ENCODE peak calls at places on chromosomes 3 and 15, in five cellular contexts. U is cardiac fibroblast, J is Caco-2, O is PC-9, I is left ventricle myocardium inferior. V is an unnamed sample.

GRCh38 chr3:146117406-146118285 is 43.3 kb downstream of the PLOD2 start:
- DNase-seq in U (peak), J (no peak), O (no peak), I (no peak), V (peak)

GRCh38 chr15:100879461-100880138 is at the start of gene ALDH1A3:
- DNase-seq in U (peak), J (peak), O (peak), I (peak), V (peak)

GRCh38 chr3:123683146-123683545 is 98.3 kb upstream of the HACD2 start:
- DNase-seq in U (no peak), J (no peak), O (no peak), I (no peak), V (no peak)

GRCh38 chr15:65083262-65083701 is 6.7 kb downstream of the KBTBD13 start:
- DNase-seq in U (peak), J (peak), O (no peak), I (no peak), V (no peak)

GRCh38 chr15:20356444-20357138 is 185.0 kb downstream of the GOLGA6L6 start:
- DNase-seq in U (peak), J (peak), O (peak), I (peak), V (no peak)

GRCh38 chr3:121883507-121883906 is 10.7 kb upstream of the SLC15A2 start:
- DNase-seq in U (peak), J (peak), O (no peak), I (no peak), V (peak)

GRCh38 chr15:27808182-27808581 is 290.9 kb downstream of the OCA2 start:
- DNase-seq in U (no peak), J (no peak), O (no peak), I (no peak), V (no peak)

GRCh38 chr15:62456011-62456920 is 291.2 kb upstream of the C2CD4B start:
- DNase-seq in U (no peak), J (no peak), O (no peak), I (no peak), V (peak)

GRCh38 chr3:147195896-147196295 is 210.4 kb downstream of the ZIC4 start:
- DNase-seq in U (peak), J (no peak), O (no peak), I (no peak), V (peak)

GRCh38 chr15:68310178-68310810 is 32.7 kb downstream of the FEM1B start:
- DNase-seq in U (no peak), J (no peak), O (no peak), I (peak), V (no peak)

GRCh38 chr3:183699238-183699947 is 1.8 kb downstream of the YEATS2 start:
- DNase-seq in U (no peak), J (no peak), O (peak), I (no peak), V (no peak)

GRCh38 chr15:25710184-25710583 is 152.9 kb downstream of the ATP10A start:
- DNase-seq in U (peak), J (peak), O (peak), I (peak), V (peak)

GRCh38 chr3:16378920-16379319 is 113.9 kb downstream of the OXNAD1 start:
- DNase-seq in U (peak), J (no peak), O (no peak), I (no peak), V (peak)

GRCh38 chr3:133820129-133820528 is 14.5 kb downstream of the SRPRB start:
- DNase-seq in U (no peak), J (no peak), O (no peak), I (no peak), V (no peak)

GRCh38 chr15:66698318-66698961 is 3.6 kb upstream of the SMAD6 start:
- DNase-seq in U (peak), J (peak), O (peak), I (peak), V (peak)

GRCh38 chr3:94162700-94163099 is 99.8 kb downstream of the NSUN3 start:
- DNase-seq in U (peak), J (peak), O (peak), I (no peak), V (peak)

GRCh38 chr3:51276046-51276445 is 109.0 kb upstream of the MANF start:
- DNase-seq in U (no peak), J (no peak), O (no peak), I (no peak), V (no peak)

GRCh38 chr3:97389883-97390282 is 374.7 kb upstream of the ARL6 start:
- DNase-seq in U (no peak), J (no peak), O (no peak), I (no peak), V (no peak)

GRCh38 chr3:152321321-152321720 is 52.6 kb downstream of the MBNL1 start:
- DNase-seq in U (no peak), J (no peak), O (no peak), I (no peak), V (no peak)

GRCh38 chr3:108218811-108219210 is 3.4 kb downstream of the IFT57 start:
- DNase-seq in U (peak), J (no peak), O (no peak), I (no peak), V (peak)

GRCh38 chr3:114126461-114126860 is 52.4 kb downstream of the DRD3 start:
- DNase-seq in U (no peak), J (no peak), O (no peak), I (no peak), V (no peak)

GRCh38 chr15:58279106-58279505 is 140.9 kb downstream of the AQP9 start:
- DNase-seq in U (no peak), J (no peak), O (no peak), I (no peak), V (no peak)

GRCh38 chr15:65246026-65246714 is 34.9 kb upstream of the CILP start:
- DNase-seq in U (no peak), J (no peak), O (no peak), I (no peak), V (no peak)

GRCh38 chr3:146883292-146883691 is 278.1 kb upstream of the PLSCR5 start:
- DNase-seq in U (no peak), J (no peak), O (no peak), I (no peak), V (no peak)

GRCh38 chr15:90709278-90709677 is 7.9 kb upstream of the BLM start:
- DNase-seq in U (no peak), J (no peak), O (no peak), I (no peak), V (no peak)

GRCh38 chr3:24521306-24522154 is 26.9 kb upstream of the THRB start:
- DNase-seq in U (peak), J (peak), O (peak), I (peak), V (peak)

GRCh38 chr3:110521019-110521418 is 550.6 kb upstream of the NECTIN3 start:
- DNase-seq in U (peak), J (no peak), O (peak), I (no peak), V (peak)

GRCh38 chr3:155080692-155081091 is 573 bp downstream of the MME start:
- DNase-seq in U (peak), J (no peak), O (no peak), I (no peak), V (no peak)
- H3K4me3 ChIP-seq in U (peak), J (no peak), O (no peak), I (peak), V (peak)

GRCh38 chr3:127820221-127820870 is 2.0 kb downstream of the MGLL start:
- DNase-seq in U (peak), J (peak), O (no peak), I (no peak), V (peak)
- TF ChIP-seq CTCF in U (peak), J (peak), O (no peak), I (no peak), V (peak)

GRCh38 chr3:129317876-129318275 is 39.2 kb downstream of the HMCES start:
- DNase-seq in U (no peak), J (no peak), O (no peak), I (no peak), V (no peak)
- H3K4me3 ChIP-seq in U (no peak), J (no peak), O (no peak), I (no peak), V (no peak)

DNA sequence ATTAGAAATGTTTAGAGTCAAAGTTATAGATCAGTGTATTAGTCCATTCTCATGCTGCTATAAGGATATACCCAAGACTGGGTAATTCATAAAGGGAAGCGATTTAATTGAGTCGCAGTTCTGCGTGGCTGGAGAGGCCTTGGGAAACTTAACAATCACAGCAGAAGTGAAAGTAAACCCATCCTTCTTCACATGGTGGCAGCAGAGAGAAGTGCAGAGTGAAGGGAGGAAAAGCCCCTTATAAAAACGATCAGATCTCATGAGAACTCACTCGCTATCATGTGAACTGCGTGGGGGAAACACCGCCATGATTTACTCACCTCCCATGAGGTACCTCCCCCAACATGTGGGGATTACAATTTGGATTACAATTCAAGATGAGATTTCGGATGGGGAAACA is 871.5 kb downstream of the DIPK2A start:
- DNase-seq in U (no peak), J (peak), O (no peak), I (no peak), V (no peak)
- TF ChIP-seq CTCF in U (no peak), J (no peak), O (no peak), I (no peak), V (no peak)

GRCh38 chr3:72889310-72890165 is 1.7 kb downstream of the GXYLT2 start:
- DNase-seq in U (no peak), J (no peak), O (no peak), I (no peak), V (no peak)

GRCh38 chr3:72890166-72890925 is 2.5 kb downstream of the GXYLT2 start:
- DNase-seq in U (peak), J (no peak), O (no peak), I (no peak), V (no peak)

GRCh38 chr3:72892870-72893269 is 5.0 kb downstream of the GXYLT2 start:
- DNase-seq in U (peak), J (peak), O (no peak), I (no peak), V (no peak)

GRCh38 chr3:72892081-72892763 is 4.4 kb downstream of the GXYLT2 start:
- DNase-seq in U (peak), J (no peak), O (no peak), I (no peak), V (peak)

DNA sequence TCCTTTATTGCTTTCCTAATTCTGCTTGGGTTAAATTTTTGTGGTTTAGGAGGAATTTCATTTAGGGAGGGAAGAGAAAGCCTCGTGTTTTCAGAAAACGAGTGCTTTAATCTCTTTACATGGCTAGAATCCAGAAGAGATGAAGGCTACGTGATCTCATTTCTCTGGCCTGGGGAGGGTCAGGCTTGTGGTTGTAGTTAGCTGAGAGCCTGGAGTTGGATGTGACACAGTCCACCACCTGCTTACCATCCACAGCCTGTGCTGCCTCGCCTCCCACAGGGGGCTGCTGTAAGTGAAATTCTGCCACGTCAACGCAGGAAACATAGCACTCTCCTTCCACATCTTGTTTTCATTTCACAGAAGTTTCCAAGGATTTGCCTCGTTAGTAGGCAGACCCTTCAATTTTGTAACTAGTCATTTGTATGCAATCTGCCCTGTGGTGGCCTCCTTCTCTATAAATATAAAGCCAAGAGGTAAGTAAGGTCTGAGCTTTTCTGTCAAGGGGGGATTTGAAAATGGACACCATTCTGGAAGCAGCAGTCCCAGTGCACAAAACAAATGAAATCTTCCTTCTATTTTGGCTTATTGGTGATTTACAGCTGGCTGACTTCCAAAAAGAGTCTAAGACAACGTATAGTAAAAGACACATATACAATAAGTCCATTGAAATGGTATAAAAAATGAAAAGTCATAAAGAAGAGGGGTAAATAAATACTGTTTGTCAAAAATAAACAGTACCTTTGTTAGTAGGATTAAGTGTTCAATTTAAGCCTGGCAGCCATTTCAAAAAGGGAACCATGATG is 3.4 kb downstream of the GXYLT2 start:
- DNase-seq in U (peak), J (peak), O (peak), I (peak), V (peak)
- H3K4me3 ChIP-seq in U (peak), J (no peak), O (no peak), I (no peak), V (peak)

DNA sequence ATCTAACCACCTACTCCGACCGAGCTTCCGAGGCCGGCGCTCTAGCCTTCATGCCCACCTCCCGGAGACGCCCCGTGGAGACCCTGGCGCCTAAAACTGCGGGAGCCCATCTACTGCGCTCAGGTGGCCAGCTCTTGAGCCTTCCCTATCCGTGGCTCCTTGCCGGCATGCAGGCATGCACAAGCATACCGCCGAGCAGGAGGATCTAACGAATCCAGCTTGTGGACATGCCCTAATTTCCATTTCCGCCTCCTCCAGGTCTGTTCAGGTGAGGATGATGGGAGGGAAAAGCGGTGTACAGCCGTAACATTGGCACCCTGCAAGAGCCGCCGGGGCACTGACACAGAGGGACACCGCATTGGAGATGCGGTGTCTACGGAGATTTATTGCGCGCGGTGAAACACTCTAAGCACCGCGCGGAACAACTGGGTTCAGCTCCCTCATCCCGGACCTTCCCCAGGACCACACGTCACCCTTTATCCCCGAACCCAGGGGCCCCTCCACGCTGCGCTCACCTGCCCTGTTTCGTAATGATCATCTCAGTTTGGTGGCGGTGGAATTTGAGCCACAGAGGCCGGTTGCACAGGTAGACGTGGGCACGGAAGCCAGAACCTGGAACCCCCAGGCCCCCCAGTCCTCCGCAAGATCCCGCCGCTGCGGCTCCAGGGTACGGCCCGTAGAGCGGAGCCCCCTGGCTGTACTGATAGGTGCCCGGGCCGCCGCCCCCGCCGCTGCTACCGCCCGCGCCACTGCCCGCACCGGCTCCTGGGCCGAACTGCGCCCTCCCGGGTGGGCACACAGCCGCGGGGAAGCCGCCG is 1.0 kb downstream of the EOMES start:
- DNase-seq in U (no peak), J (peak), O (no peak), I (no peak), V (no peak)
- TF ChIP-seq CTCF in U (no peak), J (no peak), O (no peak), I (no peak), V (no peak)

GRCh38 chr3:129661766-129662165 is 55.3 kb upstream of the PLXND1 start:
- DNase-seq in U (no peak), J (no peak), O (no peak), I (no peak), V (no peak)
- H3K4me3 ChIP-seq in U (no peak), J (no peak), O (no peak), I (no peak), V (no peak)

DNA sequence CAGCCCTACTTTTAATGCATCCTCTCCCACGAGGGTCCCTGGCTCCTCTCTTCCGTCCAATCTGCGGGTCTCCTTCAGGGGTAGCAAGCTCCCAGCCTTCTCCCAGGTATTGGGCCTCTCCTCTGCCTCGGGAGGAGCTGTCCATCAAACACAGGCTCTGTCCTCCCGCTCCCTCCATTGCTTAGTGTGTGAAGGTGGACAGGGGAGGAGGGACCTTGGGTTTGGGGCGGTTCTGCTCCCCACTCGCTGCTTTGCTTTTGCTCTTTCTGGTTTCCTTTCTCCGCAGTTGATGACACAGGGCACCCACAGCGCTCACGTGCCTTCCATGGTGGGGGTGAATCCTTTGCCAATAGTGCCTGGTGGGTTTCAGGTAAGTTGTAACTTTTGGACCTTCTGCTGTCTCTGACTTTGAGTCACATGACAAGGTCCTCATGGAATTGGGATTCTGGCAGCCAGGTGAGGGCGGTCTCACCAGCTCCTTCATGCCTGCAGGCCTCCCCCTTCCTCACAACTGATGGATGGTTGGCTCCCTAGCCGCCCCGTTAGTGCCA is 18.9 kb downstream of the MUC20 start:
- DNase-seq in U (no peak), J (no peak), O (no peak), I (no peak), V (no peak)
- TF ChIP-seq CTCF in U (no peak), J (no peak), O (no peak), I (no peak), V (no peak)

GRCh38 chr15:40044717-40045571 is 6.0 kb upstream of the SRP14 start:
- DNase-seq in U (peak), J (peak), O (peak), I (peak), V (peak)
- H3K4me3 ChIP-seq in U (no peak), J (peak), O (peak), I (peak), V (peak)

GRCh38 chr3:112747624-112748023 is 99.0 kb downstream of the CD200R1L start:
- DNase-seq in U (no peak), J (no peak), O (no peak), I (no peak), V (no peak)
- TF ChIP-seq CTCF in U (no peak), J (no peak), O (no peak), I (no peak), V (no peak)